ENCODE peak calls at places on chromosomes 5 and 9, in eight cellular contexts. Q, T, B, R, E, S, U and D are unnamed samples. For H3K4me1, the result is how much of the 10 kb centered on the place peaks cover.

GRCh38 chr5:102911973-102912372 is 156.9 kb downstream of the PAM start:
- DNase-seq in Q (no peak), T (no peak), B (peak), R (peak), E (peak), S (no peak), U (no peak), D (no peak)

GRCh38 chr9:126420643-126421564 is 94.3 kb downstream of the MVB12B start:
- DNase-seq in Q (no peak), T (no peak), B (peak), R (peak), E (peak), S (no peak), U (no peak), D (no peak)

GRCh38 chr9:126612329-126612812 is 1.4 kb upstream of the LMX1B start:
- DNase-seq in Q (no peak), T (no peak), B (no peak), R (no peak), E (no peak), S (no peak), U (no peak), D (no peak)

GRCh38 chr5:96790851-96791513 is 16.8 kb downstream of the ERAP1 start:
- DNase-seq in Q (no peak), T (no peak), B (peak), R (peak), E (peak), S (no peak), U (no peak), D (no peak)

GRCh38 chr9:105157178-105157583 is 87.3 kb upstream of the SLC44A1 start:
- DNase-seq in Q (peak), T (peak), B (peak), R (peak), E (peak), S (peak), U (peak), D (peak)

GRCh38 chr5:94749048-94749447 is 130.6 kb downstream of the SLF1 start:
- DNase-seq in Q (no peak), T (no peak), B (no peak), R (no peak), E (no peak), S (no peak), U (no peak), D (no peak)

GRCh38 chr5:59798862-59799667 is 94.5 kb downstream of the PDE4D start:
- DNase-seq in Q (no peak), T (no peak), B (peak), R (peak), E (peak), S (no peak), U (peak), D (peak)

GRCh38 chr5:105905392-105905791 is 1765.3 kb downstream of the EFNA5 start:
- DNase-seq in Q (no peak), T (no peak), B (peak), R (no peak), E (no peak), S (no peak), U (no peak), D (no peak)

GRCh38 chr9:111362526-111362925 is 32.5 kb upstream of the OR2K2 start:
- DNase-seq in Q (no peak), T (no peak), B (no peak), R (peak), E (peak), S (no peak), U (no peak), D (no peak)

GRCh38 chr9:133147412-133148271 is 16.1 kb downstream of the GBGT1 start:
- DNase-seq in Q (peak), T (peak), B (peak), R (peak), E (peak), S (peak), U (peak), D (peak)

GRCh38 chr5:88826959-88827585 is 55.9 kb downstream of the MEF2C start:
- DNase-seq in Q (peak), T (no peak), B (peak), R (peak), E (peak), S (no peak), U (peak), D (peak)

GRCh38 chr5:97250113-97250512 is 67.1 kb upstream of the RIOK2 start:
- DNase-seq in Q (no peak), T (no peak), B (no peak), R (no peak), E (no peak), S (no peak), U (no peak), D (no peak)

GRCh38 chr9:15505927-15506326 is 4.8 kb downstream of the PSIP1 start:
- DNase-seq in Q (no peak), T (no peak), B (no peak), R (no peak), E (no peak), S (no peak), U (no peak), D (no peak)

GRCh38 chr5:6177926-6178325 is 200.4 kb downstream of the MED10 start:
- DNase-seq in Q (no peak), T (no peak), B (no peak), R (no peak), E (no peak), S (no peak), U (no peak), D (no peak)

GRCh38 chr5:129003232-129003631 is 37.9 kb downstream of the SLC27A6 start:
- DNase-seq in Q (peak), T (no peak), B (peak), R (no peak), E (no peak), S (no peak), U (no peak), D (no peak)

GRCh38 chr9:10265102-10265708 is 347.6 kb downstream of the PTPRD start:
- DNase-seq in Q (no peak), T (no peak), B (peak), R (peak), E (peak), S (no peak), U (no peak), D (no peak)

GRCh38 chr9:137117269-137117731 is 2.8 kb upstream of the DPP7 start:
- DNase-seq in Q (no peak), T (no peak), B (no peak), R (no peak), E (no peak), S (no peak), U (no peak), D (peak)

GRCh38 chr5:178502401-178503100 is 87.6 kb downstream of the COL23A1 start:
- DNase-seq in Q (no peak), T (no peak), B (peak), R (no peak), E (no peak), S (no peak), U (no peak), D (no peak)

GRCh38 chr5:178499352-178499751 is 90.8 kb downstream of the COL23A1 start:
- DNase-seq in Q (no peak), T (no peak), B (no peak), R (no peak), E (no peak), S (no peak), U (no peak), D (no peak)

GRCh38 chr5:178507151-178507932 is 82.9 kb downstream of the COL23A1 start:
- DNase-seq in Q (no peak), T (no peak), B (no peak), R (no peak), E (no peak), S (no peak), U (no peak), D (no peak)

GRCh38 chr5:178505639-178506407 is 84.4 kb downstream of the COL23A1 start:
- DNase-seq in Q (no peak), T (no peak), B (no peak), R (no peak), E (no peak), S (no peak), U (no peak), D (no peak)

GRCh38 chr5:178504340-178504960 is 85.7 kb downstream of the COL23A1 start:
- DNase-seq in Q (no peak), T (no peak), B (no peak), R (no peak), E (no peak), S (no peak), U (no peak), D (no peak)
- H3K4me1 ChIP-seq in Q (under half), T (under half), B (under half), R (under half), E (under half), S (under half), U (under half), D (under half)

DNA sequence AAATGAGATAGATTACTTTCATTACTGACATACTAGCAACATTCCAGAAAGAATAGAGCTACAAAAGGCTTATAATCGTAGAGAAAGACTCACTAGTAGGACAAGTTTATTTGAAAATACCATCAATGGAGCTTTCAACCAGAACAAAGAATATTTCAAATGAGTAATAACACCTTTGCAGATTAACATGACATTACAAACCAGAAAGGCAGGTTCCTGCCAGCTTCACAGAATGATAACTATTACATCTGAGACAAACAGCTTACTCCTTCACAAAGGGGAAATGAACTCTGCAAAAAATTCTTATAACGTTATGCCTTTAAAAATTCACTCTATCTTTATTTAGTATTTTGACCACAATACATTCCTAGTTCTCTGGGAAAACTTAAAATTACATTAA is 103.1 kb downstream of the EPB41L4A start:
- DNase-seq in Q (no peak), T (no peak), B (no peak), R (no peak), E (no peak), S (no peak), U (no peak), D (no peak)
- H3K4me1 ChIP-seq in Q (under half), T (half or more), B (under half), R (under half), E (under half), S (under half), U (under half), D (under half)

DNA sequence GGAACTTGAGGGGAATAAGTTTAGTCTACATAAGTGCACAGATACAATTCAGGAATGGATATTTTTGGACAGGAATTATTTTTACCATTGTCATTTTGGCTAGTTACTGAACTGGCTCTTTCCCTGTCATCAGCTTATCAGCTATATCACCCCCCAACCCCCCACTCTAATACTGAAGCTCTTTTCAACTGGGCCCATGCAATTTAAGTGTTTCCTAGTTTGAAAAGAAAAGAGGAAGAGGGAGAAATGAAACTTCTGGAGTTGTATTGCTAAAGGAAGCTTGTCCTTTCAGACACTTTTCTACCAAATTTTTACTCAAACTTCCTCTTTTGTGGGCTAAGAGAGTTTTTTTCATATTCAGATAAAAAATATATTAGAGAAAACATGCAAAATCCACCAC is 18.5 kb upstream of the TIMD4 start:
- DNase-seq in Q (no peak), T (no peak), B (no peak), R (no peak), E (no peak), S (no peak), U (no peak), D (no peak)
- H3K4me1 ChIP-seq in Q (under half), T (under half), B (under half), R (under half), E (under half), S (under half), U (under half), D (under half)

GRCh38 chr9:131728546-131728910 is 11.3 kb downstream of the RAPGEF1 start:
- DNase-seq in Q (no peak), T (no peak), B (no peak), R (no peak), E (no peak), S (no peak), U (no peak), D (no peak)
- H3K4me1 ChIP-seq in Q (under half), T (half or more), B (under half), R (half or more), E (under half), S (under half), U (under half), D (under half)

GRCh38 chr9:33151007-33151557 is 16.1 kb downstream of the B4GALT1 start:
- DNase-seq in Q (no peak), T (peak), B (peak), R (peak), E (peak), S (peak), U (peak), D (peak)
- H3K4me1 ChIP-seq in Q (under half), T (half or more), B (under half), R (under half), E (half or more), S (under half), U (under half), D (under half)